ENCODE peak calls at places on chromosomes 3 and 15, in six cellular contexts. J is HCT116, O is K562, B is H1, E is GM12878, K is HepG2. W is an unnamed sample.

GRCh38 chr15:58348095-58348812 is 83.5 kb upstream of the LIPC start:
- DNase-seq in J (no peak), O (no peak), B (no peak), E (no peak), K (peak; percentile 50), W (no peak)

GRCh38 chr3:10116138-10116460 is 624 bp downstream of the BRK1 start:
- DNase-seq in J (no peak), O (peak; percentile 60), B (peak; percentile 54), E (no peak), K (peak; percentile 28), W (no peak)

GRCh38 chr3:46932455-46933225 is 43.9 kb downstream of the CCDC12 start:
- DNase-seq in J (no peak), O (no peak), B (no peak), E (no peak), K (no peak), W (no peak)

GRCh38 chr15:40931300-40932142 is 2.4 kb downstream of the DLL4 start:
- DNase-seq in J (no peak), O (no peak), B (no peak), E (no peak), K (no peak), W (no peak)

GRCh38 chr15:68376447-68377060 is 55.4 kb downstream of the ITGA11 start:
- DNase-seq in J (no peak), O (no peak), B (peak; percentile 22), E (no peak), K (no peak), W (no peak)

GRCh38 chr15:54082836-54083492 is 104.7 kb downstream of the UNC13C start:
- DNase-seq in J (no peak), O (peak; percentile 9), B (peak; percentile 72), E (no peak), K (peak; percentile 9), W (peak; percentile 13)

GRCh38 chr3:103052236-103052830 is 617.5 kb downstream of the ZPLD1 start:
- DNase-seq in J (peak; percentile 21), O (no peak), B (no peak), E (no peak), K (no peak), W (no peak)

GRCh38 chr3:41574900-41575299 is 375.6 kb downstream of the CTNNB1 start:
- DNase-seq in J (no peak), O (no peak), B (no peak), E (no peak), K (no peak), W (no peak)

GRCh38 chr3:184325715-184326114 is 11.3 kb downstream of the EIF4G1 start:
- DNase-seq in J (no peak), O (no peak), B (no peak), E (no peak), K (no peak), W (no peak)

GRCh38 chr3:16945330-16945729 is 60.6 kb downstream of the PLCL2 start:
- DNase-seq in J (no peak), O (no peak), B (no peak), E (no peak), K (no peak), W (no peak)

GRCh38 chr15:77371850-77372249 is 48.1 kb downstream of the PEAK1 start:
- DNase-seq in J (no peak), O (no peak), B (no peak), E (peak; percentile 4), K (no peak), W (no peak)

GRCh38 chr15:75049392-75049791 is 26.0 kb downstream of the PPCDC start:
- DNase-seq in J (no peak), O (no peak), B (no peak), E (no peak), K (no peak), W (no peak)

GRCh38 chr15:51866751-51867150 is 37.3 kb downstream of the TMOD3 start:
- DNase-seq in J (no peak), O (no peak), B (no peak), E (no peak), K (no peak), W (no peak)

GRCh38 chr15:77719450-77719849 is 86.7 kb upstream of the LINGO1 start:
- DNase-seq in J (no peak), O (no peak), B (no peak), E (no peak), K (no peak), W (no peak)

GRCh38 chr3:42033741-42034140 is 57.4 kb upstream of the TRAK1 start:
- DNase-seq in J (no peak), O (no peak), B (no peak), E (no peak), K (no peak), W (no peak)

GRCh38 chr3:187841552-187841951 is 96.3 kb upstream of the BCL6 start:
- DNase-seq in J (no peak), O (no peak), B (peak; percentile 33), E (no peak), K (no peak), W (no peak)

GRCh38 chr15:101633356-101633755 is 18.8 kb downstream of the TM2D3 start:
- DNase-seq in J (no peak), O (no peak), B (no peak), E (no peak), K (no peak), W (no peak)

GRCh38 chr3:172675371-172676193 is 35.3 kb downstream of the NCEH1 start:
- DNase-seq in J (peak; percentile 26), O (peak; percentile 65), B (no peak), E (no peak), K (peak; percentile 53), W (peak; percentile 32)

GRCh38 chr15:77402740-77403379 is 17.0 kb downstream of the PEAK1 start:
- DNase-seq in J (no peak), O (no peak), B (no peak), E (no peak), K (no peak), W (no peak)

GRCh38 chr3:88596451-88596850 is 446.7 kb downstream of the C3orf38 start:
- DNase-seq in J (no peak), O (no peak), B (no peak), E (no peak), K (no peak), W (no peak)

GRCh38 chr3:161991901-161992300 is 495.3 kb downstream of the OTOL1 start:
- DNase-seq in J (no peak), O (no peak), B (no peak), E (no peak), K (no peak), W (no peak)

GRCh38 chr3:45968706-45969105 is 25.4 kb downstream of the CXCR6 start:
- DNase-seq in J (no peak), O (no peak), B (no peak), E (no peak), K (no peak), W (peak; percentile 47)

GRCh38 chr3:51274052-51274451 is 111.0 kb upstream of the MANF start:
- DNase-seq in J (no peak), O (no peak), B (no peak), E (no peak), K (no peak), W (no peak)

GRCh38 chr3:156037356-156037755 is 83.0 kb upstream of the KCNAB1 start:
- DNase-seq in J (no peak), O (no peak), B (no peak), E (no peak), K (peak; percentile 11), W (no peak)

GRCh38 chr3:55488398-55489055 is 1.4 kb upstream of the WNT5A start:
- DNase-seq in J (no peak), O (no peak), B (peak; percentile 82), E (peak; percentile 26), K (no peak), W (no peak)

GRCh38 chr15:67145710-67146109 is 80.3 kb downstream of the SMAD3 start:
- DNase-seq in J (no peak), O (no peak), B (no peak), E (no peak), K (no peak), W (no peak)

GRCh38 chr3:157460253-157460652 is 23.6 kb downstream of the PTX3 start:
- DNase-seq in J (no peak), O (no peak), B (no peak), E (no peak), K (no peak), W (no peak)

GRCh38 chr15:96344120-96344705 is 13.7 kb downstream of the NR2F2 start:
- DNase-seq in J (no peak), O (no peak), B (peak; percentile 55), E (no peak), K (no peak), W (no peak)

GRCh38 chr3:100865442-100865841 is 127.8 kb downstream of the ABI3BP start:
- DNase-seq in J (no peak), O (no peak), B (no peak), E (no peak), K (no peak), W (no peak)

DNA sequence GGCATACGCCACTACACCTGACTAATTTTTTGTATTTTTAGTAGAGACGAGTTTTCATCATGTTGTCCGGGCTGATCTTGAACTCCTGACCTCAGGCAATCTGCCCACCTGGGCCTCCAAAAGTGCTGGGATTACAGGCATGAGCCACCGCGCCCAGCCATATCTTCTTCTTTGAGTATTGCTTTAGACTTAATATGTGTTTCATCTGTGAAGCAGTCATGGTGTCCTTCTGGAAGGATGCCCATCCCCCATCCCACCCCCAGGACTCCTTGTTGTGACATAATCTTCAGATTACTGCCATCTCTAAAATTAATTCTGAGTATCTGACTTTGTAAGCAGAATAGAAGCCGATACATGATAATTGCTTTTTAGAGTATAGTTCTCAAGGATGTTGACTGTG is 57.7 kb downstream of the KLHL25 start:
- DNase-seq in J (no peak), O (no peak), B (no peak), E (no peak), K (no peak), W (no peak)
- H3K4me3 ChIP-seq in J (no peak overlapping the region), O (no peak overlapping the region), B (no peak overlapping the region), E (no peak overlapping the region), K (no peak overlapping the region), W (no peak overlapping the region)

DNA sequence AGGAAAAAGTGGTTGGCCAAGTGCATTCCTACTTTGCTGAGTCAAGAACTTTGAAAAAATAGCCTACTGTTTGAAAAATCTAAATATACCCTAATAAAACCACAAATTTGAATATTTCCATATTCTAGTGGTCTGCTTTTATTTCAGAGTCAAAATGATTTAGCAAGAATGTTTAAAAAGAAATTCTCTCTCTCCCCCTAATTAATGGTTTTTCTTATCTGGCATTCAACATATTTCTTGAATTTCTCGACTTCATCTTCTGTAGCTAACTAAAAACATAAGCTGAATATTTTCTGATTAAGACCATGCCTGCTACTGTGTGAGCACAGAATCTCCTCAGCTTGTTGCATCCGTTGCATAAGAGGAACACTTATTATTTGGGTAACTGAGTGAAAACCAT is 563.5 kb upstream of the TBL1XR1 start:
- DNase-seq in J (no peak), O (no peak), B (no peak), E (no peak), K (no peak), W (no peak)
- H3K9me3 ChIP-seq in J (no peaks in the 10 kb centered on the region), O (no peaks in the 10 kb centered on the region), B (peaks cover 13% of the 10 kb centered on the region), E (no peaks in the 10 kb centered on the region), K (no peaks in the 10 kb centered on the region), W (peaks cover 45% of the 10 kb centered on the region)

DNA sequence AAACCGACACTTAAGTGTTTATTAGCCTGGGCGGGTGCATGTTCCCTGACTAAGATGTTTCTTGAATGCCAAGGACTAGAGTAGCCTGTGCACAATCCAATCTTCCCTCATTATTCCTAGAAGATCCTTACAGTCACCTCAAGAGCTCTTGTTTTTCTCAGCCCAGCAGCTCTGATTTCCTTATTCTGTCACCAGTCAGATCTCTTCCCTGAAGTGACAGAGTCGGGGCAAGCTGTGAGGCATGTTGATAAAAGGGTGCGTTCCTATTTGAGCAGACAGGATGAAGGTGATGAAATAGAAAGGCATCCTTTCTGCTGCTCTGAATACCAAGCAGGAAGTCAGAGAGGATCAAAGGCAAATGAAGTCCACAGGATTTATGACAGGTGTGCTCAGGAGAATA is 125.6 kb upstream of the MCTP2 start:
- DNase-seq in J (no peak), O (no peak), B (no peak), E (no peak), K (peak; percentile 4), W (no peak)
- TF ChIP-seq ZNF274 in J (no peak), O (no peak), B (no peak), E (no peak), K (no peak), W (no peak)

GRCh38 chr3:105837143-105837740 is 31.6 kb downstream of the CBLB start:
- DNase-seq in J (no peak), O (no peak), B (no peak), E (peak; percentile 97), K (no peak), W (no peak)
- H3K4me3 ChIP-seq in J (no peak overlapping the region), O (no peak overlapping the region), B (no peak overlapping the region), E (peak overlapping the region; percentile 33), K (no peak overlapping the region), W (no peak overlapping the region)

W was measured in NT2/D1.